ENCODE peak calls at places on chromosome 15, in five cellular contexts. E is mucosa of descending colon; P is activated effector memory CD4-positive, alpha-beta T cell treated with anti-CD3 and anti-CD28 coated beads, Interleukin-2, amount 50 U/mL, for 16 hours; B is heart left ventricle; F is iris pigment epithelial cell. D is an unnamed sample.

GRCh38 chr15:67178569-67179210 is 75.8 kb downstream of the AAGAB start:
- DNase-seq in B (peak), P (no peak), E (peak), F (peak), D (no peak)

GRCh38 chr15:41822957-41823356 is 4.9 kb upstream of the JMJD7 start:
- DNase-seq in F (no peak), P (no peak), B (no peak), E (peak), D (no peak)

GRCh38 chr15:88258021-88258641 is 1.6 kb upstream of the NTRK3 start:
- DNase-seq in P (no peak), E (no peak), B (no peak), F (no peak), D (peak)

GRCh38 chr15:85622432-85622831 is 172.3 kb downstream of the KLHL25 start:
- DNase-seq in P (no peak), B (no peak), F (peak), E (no peak), D (no peak)

GRCh38 chr15:53013329-53013728 is 223.2 kb upstream of the ONECUT1 start:
- DNase-seq in B (no peak), E (no peak), P (no peak), F (no peak), D (no peak)

GRCh38 chr15:93072440-93073394 is 16.3 kb downstream of the RGMA start:
- DNase-seq in E (no peak), P (no peak), F (peak), B (peak), D (peak)

GRCh38 chr15:63899193-63899592 is 65.4 kb upstream of the HERC1 start:
- DNase-seq in F (no peak), E (no peak), B (no peak), P (no peak), D (no peak)

GRCh38 chr15:68256675-68257450 is 20.7 kb upstream of the FEM1B start:
- DNase-seq in B (peak), E (peak), F (peak), P (peak), D (peak)

GRCh38 chr15:67303490-67304363 is 49.1 kb downstream of the IQCH start:
- DNase-seq in F (peak), P (no peak), B (no peak), E (no peak), D (peak)

GRCh38 chr15:74858366-74858735 is 14.8 kb downstream of the SCAMP2 start:
- DNase-seq in F (no peak), P (no peak), B (no peak), E (no peak), D (no peak)

GRCh38 chr15:33008284-33009011 is 186.1 kb downstream of the FMN1 start:
- DNase-seq in B (no peak), F (peak), P (no peak), E (no peak), D (peak)

GRCh38 chr15:76930831-76931396 is 635 bp upstream of the RCN2 start:
- DNase-seq in B (no peak), P (no peak), E (no peak), F (no peak), D (no peak)

GRCh38 chr15:52020253-52021085 is 1.4 kb downstream of the MAPK6 start:
- DNase-seq in B (no peak), F (peak), E (no peak), P (no peak), D (peak)

GRCh38 chr15:75229191-75230015 is 27.7 kb downstream of the C15orf39 start:
- DNase-seq in E (no peak), F (no peak), P (peak), B (no peak), D (no peak)

GRCh38 chr15:79218588-79219200 is 63.8 kb upstream of the ANKRD34C start:
- DNase-seq in E (no peak), F (peak), B (no peak), P (no peak), D (no peak)

GRCh38 chr15:95025924-95026728 is 794.8 kb downstream of the MCTP2 start:
- DNase-seq in B (no peak), P (no peak), F (peak), E (no peak), D (peak)

GRCh38 chr15:92959219-92959618 is 59.1 kb downstream of the CHD2 start:
- DNase-seq in F (no peak), E (no peak), B (no peak), P (no peak), D (no peak)

GRCh38 chr15:97567411-97567810 is 393.1 kb upstream of the ARRDC4 start:
- DNase-seq in P (no peak), B (no peak), E (no peak), F (no peak), D (no peak)

GRCh38 chr15:98232761-98233160 is 272.3 kb downstream of the ARRDC4 start:
- DNase-seq in P (no peak), E (no peak), B (no peak), F (no peak), D (no peak)

GRCh38 chr15:26260517-26261133 is 397.5 kb upstream of the ATP10A start:
- DNase-seq in F (peak), B (no peak), P (no peak), E (no peak), D (peak)

GRCh38 chr15:74865316-74865715 is 7.8 kb downstream of the SCAMP2 start:
- DNase-seq in P (no peak), F (no peak), E (no peak), B (no peak), D (no peak)

GRCh38 chr15:40412095-40412759 is 6.6 kb downstream of the IVD start:
- DNase-seq in F (no peak), P (no peak), E (no peak), B (no peak), D (no peak)